ENCODE peak calls at places on chromosomes 11 and 22, in seven cellular contexts. J, V, I, X, B, T and C are unnamed samples.

GRCh38 chr11:118226781-118227180 is 2.0 kb upstream of the JAML start:
- DNase-seq in J (no peak), V (no peak), I (no peak), X (no peak), B (no peak), T (no peak), C (no peak)

GRCh38 chr11:10477690-10478046 is 22.6 kb downstream of the AMPD3 start:
- DNase-seq in J (no peak), V (no peak), I (no peak), X (no peak), B (no peak), T (no peak), C (no peak)

GRCh38 chr11:131441398-131441797 is 71.0 kb downstream of the NTM start:
- DNase-seq in J (no peak), V (no peak), I (no peak), X (no peak), B (no peak), T (no peak), C (no peak)

GRCh38 chr22:46352691-46353386 is 17.3 kb downstream of the TRMU start:
- DNase-seq in J (peak; percentile 79), V (peak; percentile 38), I (peak; percentile 70), X (no peak), B (peak; percentile 33), T (peak; percentile 26), C (peak; percentile 78)

GRCh38 chr22:29799217-29799680 is 32.1 kb downstream of the UQCR10 start:
- DNase-seq in J (peak; percentile 88), V (no peak), I (peak; percentile 95), X (no peak), B (peak; percentile 99), T (peak; percentile 94), C (peak; percentile 93)

GRCh38 chr11:124760205-124760652 is 1.9 kb downstream of the ESAM start:
- DNase-seq in J (no peak), V (no peak), I (no peak), X (no peak), B (no peak), T (no peak), C (no peak)

GRCh38 chr22:20779014-20779812 is 5.3 kb downstream of the SERPIND1 start:
- DNase-seq in J (no peak), V (no peak), I (no peak), X (no peak), B (no peak), T (no peak), C (no peak)

GRCh38 chr22:29311468-29312217 is 3.9 kb downstream of the RASL10A start:
- DNase-seq in J (no peak), V (no peak), I (peak; percentile 50), X (no peak), B (no peak), T (no peak), C (no peak)

GRCh38 chr11:3700910-3701309 is 29.7 kb upstream of the CHRNA10 start:
- DNase-seq in J (no peak), V (no peak), I (no peak), X (no peak), B (no peak), T (no peak), C (no peak)

GRCh38 chr11:129620705-129621104 is 194.9 kb upstream of the TMEM45B start:
- DNase-seq in J (peak; percentile 27), V (no peak), I (no peak), X (no peak), B (peak; percentile 24), T (no peak), C (no peak)

GRCh38 chr22:42945736-42946135 is 69.2 kb downstream of the PACSIN2 start:
- DNase-seq in J (no peak), V (no peak), I (no peak), X (no peak), B (no peak), T (no peak), C (no peak)

GRCh38 chr11:82895437-82896091 is 4.7 kb downstream of the PRCP start:
- DNase-seq in J (no peak), V (no peak), I (no peak), X (peak; percentile 74), B (no peak), T (no peak), C (no peak)

GRCh38 chr11:118435233-118435892 is 929 bp upstream of the KMT2A start:
- DNase-seq in J (no peak), V (peak; percentile 40), I (peak; percentile 72), X (peak; percentile 84), B (peak; percentile 35), T (peak; percentile 20), C (peak; percentile 76)

GRCh38 chr11:17531818-17532131 is 12.4 kb downstream of the USH1C start:
- DNase-seq in J (peak; percentile 58), V (no peak), I (no peak), X (no peak), B (peak; percentile 84), T (peak; percentile 64), C (no peak)

GRCh38 chr11:90491466-90491865 is 268.6 kb upstream of the CHORDC1 start:
- DNase-seq in J (no peak), V (no peak), I (no peak), X (no peak), B (no peak), T (no peak), C (no peak)

GRCh38 chr11:41578421-41579047 is 119.1 kb upstream of the LRRC4C start:
- DNase-seq in J (peak; percentile 4), V (no peak), I (no peak), X (no peak), B (no peak), T (no peak), C (no peak)

GRCh38 chr11:17608830-17609229 is 61.8 kb downstream of the OTOG start:
- DNase-seq in J (no peak), V (no peak), I (no peak), X (no peak), B (no peak), T (no peak), C (no peak)

GRCh38 chr11:112459001-112459400 is 198.3 kb upstream of the PLET1 start:
- DNase-seq in J (no peak), V (no peak), I (no peak), X (no peak), B (no peak), T (no peak), C (no peak)

GRCh38 chr11:32333335-32333991 is 101.9 kb downstream of the WT1 start:
- DNase-seq in J (no peak), V (no peak), I (peak; percentile 68), X (peak; percentile 10), B (peak; percentile 32), T (peak; percentile 24), C (peak; percentile 54)

GRCh38 chr11:35118906-35119305 is 20.1 kb upstream of the CD44 start:
- DNase-seq in J (no peak), V (no peak), I (no peak), X (no peak), B (no peak), T (no peak), C (no peak)

GRCh38 chr11:132095230-132096165 is 725.1 kb downstream of the NTM start:
- DNase-seq in J (no peak), V (peak; percentile 65), I (no peak), X (no peak), B (no peak), T (no peak), C (no peak)

GRCh38 chr11:1358286-1358685 is 31.4 kb upstream of the BRSK2 start:
- DNase-seq in J (no peak), V (no peak), I (no peak), X (no peak), B (no peak), T (peak; percentile 7), C (peak; percentile 42)

GRCh38 chr22:25702571-25703167 is 39.3 kb upstream of the MYO18B start:
- DNase-seq in J (no peak), V (no peak), I (no peak), X (no peak), B (no peak), T (no peak), C (no peak)

GRCh38 chr11:60950933-60951610 is 904 bp downstream of the SLC15A3 start:
- DNase-seq in J (no peak), V (no peak), I (peak; percentile 76), X (peak; percentile 33), B (no peak), T (no peak), C (peak; percentile 69)

GRCh38 chr11:14537134-14537599 is 17.0 kb upstream of the PSMA1 start:
- DNase-seq in J (peak; percentile 35), V (no peak), I (no peak), X (peak; percentile 60), B (peak; percentile 31), T (peak; percentile 15), C (no peak)

GRCh38 chr22:39514373-39514973 is 5.9 kb upstream of the ATF4 start:
- DNase-seq in J (no peak), V (no peak), I (peak; percentile 69), X (no peak), B (no peak), T (peak; percentile 34), C (peak; percentile 76)

GRCh38 chr11:129637983-129638776 is 177.5 kb upstream of the TMEM45B start:
- DNase-seq in J (no peak), V (no peak), I (no peak), X (no peak), B (no peak), T (no peak), C (no peak)

GRCh38 chr11:23865341-23865975 is 631.4 kb upstream of the LUZP2 start:
- DNase-seq in J (no peak), V (no peak), I (no peak), X (no peak), B (peak; percentile 45), T (peak; percentile 23), C (no peak)

GRCh38 chr11:64246874-64247728 is at the start of gene PPP1R14B:
- DNase-seq in J (peak; percentile 71), V (no peak), I (peak; percentile 92), X (peak; percentile 83), B (peak; percentile 91), T (peak; percentile 80), C (peak; percentile 94)

GRCh38 chr22:49329636-49330035 is 498.0 kb downstream of the BRD1 start:
- DNase-seq in J (no peak), V (no peak), I (peak; percentile 16), X (no peak), B (no peak), T (no peak), C (no peak)

GRCh38 chr11:3723014-3723708 is 52.0 kb upstream of the CHRNA10 start:
- DNase-seq in J (peak; percentile 87), V (no peak), I (no peak), X (no peak), B (peak; percentile 89), T (peak; percentile 99), C (no peak)

GRCh38 chr22:22422629-22423112 is 85.9 kb downstream of the ZNF280B start:
- DNase-seq in J (peak; percentile 19), V (no peak), I (peak; percentile 70), X (peak; percentile 90), B (peak; percentile 79), T (peak; percentile 48), C (peak; percentile 73)